ENCODE peak calls at places on chromosomes 7 and 10, in four cellular contexts. Y, U, V and R are unnamed samples.
A peak's percentile ranks its signal among the peaks of the same experiment; 100 is the strongest.

GRCh38 chr10:62050941-62051433 is 149.5 kb downstream of the ARID5B start:
- DNase-seq in Y (peak; percentile 39), U (no peak), V (peak; percentile 77), R (peak; percentile 67)

GRCh38 chr10:775245-776075 is 86.0 kb upstream of the DIP2C start:
- DNase-seq in Y (no peak), U (no peak), V (no peak), R (no peak)

GRCh38 chr10:132641966-132642731 is 104.6 kb downstream of the INPP5A start:
- DNase-seq in Y (no peak), U (no peak), V (no peak), R (no peak)

GRCh38 chr7:139915864-139916716 is 87.0 kb downstream of the TBXAS1 start:
- DNase-seq in Y (no peak), U (no peak), V (no peak), R (peak; percentile 47)

GRCh38 chr10:60424971-60425370 is 35.3 kb upstream of the ANK3 start:
- DNase-seq in Y (no peak), U (no peak), V (no peak), R (no peak)

GRCh38 chr7:128341733-128342132 is 2.0 kb downstream of the RBM28 start:
- DNase-seq in Y (no peak), U (no peak), V (no peak), R (no peak)

GRCh38 chr7:14762552-14762951 is 140.0 kb downstream of the DGKB start:
- DNase-seq in Y (no peak), U (no peak), V (no peak), R (no peak)

GRCh38 chr10:15112657-15113056 is 15.5 kb downstream of the RPP38 start:
- DNase-seq in Y (no peak), U (no peak), V (no peak), R (no peak)

GRCh38 chr7:70446448-70447143 is 685.3 kb upstream of the GALNT17 start:
- DNase-seq in Y (no peak), U (no peak), V (no peak), R (no peak)

GRCh38 chr7:20744913-20745587 is 41.6 kb downstream of the SP8 start:
- DNase-seq in Y (no peak), U (peak; percentile 30), V (no peak), R (peak; percentile 30)

GRCh38 chr10:15124908-15125307 is 27.8 kb downstream of the RPP38 start:
- DNase-seq in Y (no peak), U (no peak), V (no peak), R (no peak)

GRCh38 chr7:99694201-99694911 is 14.6 kb upstream of the CYP3A5 start:
- DNase-seq in Y (no peak), U (no peak), V (no peak), R (peak; percentile 62)

GRCh38 chr10:47447740-47448139 is 36.2 kb downstream of the ANXA8 start:
- DNase-seq in Y (no peak), U (no peak), V (no peak), R (no peak)

GRCh38 chr10:12605580-12606405 is 256.4 kb downstream of the CAMK1D start:
- DNase-seq in Y (peak; percentile 42), U (peak; percentile 53), V (peak; percentile 64), R (peak; percentile 64)

GRCh38 chr10:101053516-101053915 is 8.3 kb upstream of the KAZALD1 start:
- DNase-seq in Y (no peak), U (no peak), V (no peak), R (no peak)

GRCh38 chr10:93408788-93409187 is 73.3 kb downstream of the MYOF start:
- DNase-seq in Y (no peak), U (peak; percentile 32), V (no peak), R (peak; percentile 41)

GRCh38 chr10:12391191-12391590 is 41.8 kb downstream of the CAMK1D start:
- DNase-seq in Y (no peak), U (no peak), V (no peak), R (no peak)

GRCh38 chr7:123242467-123243097 is 42.8 kb upstream of the SLC13A1 start:
- DNase-seq in Y (no peak), U (no peak), V (no peak), R (peak; percentile 64)

GRCh38 chr7:132049462-132050304 is 493.3 kb upstream of the PODXL start:
- DNase-seq in Y (no peak), U (peak; percentile 52), V (no peak), R (peak; percentile 44)

GRCh38 chr10:78563224-78563764 is 505.5 kb upstream of the ZMIZ1 start:
- DNase-seq in Y (no peak), U (no peak), V (no peak), R (peak; percentile 37)

GRCh38 chr7:17646181-17646956 is 293.9 kb downstream of the SNX13 start:
- DNase-seq in Y (no peak), U (no peak), V (no peak), R (peak; percentile 37)

GRCh38 chr10:46232666-46233065 is 54.1 kb upstream of the ANTXRL start:
- DNase-seq in Y (no peak), U (no peak), V (peak; percentile 10), R (no peak)

GRCh38 chr10:75403144-75404022 is 1.8 kb upstream of the ZNF503 start:
- DNase-seq in Y (no peak), U (peak; percentile 28), V (no peak), R (peak; percentile 77)

GRCh38 chr7:104231054-104232046 is 23.5 kb upstream of the ORC5 start:
- DNase-seq in Y (peak; percentile 46), U (peak; percentile 60), V (peak; percentile 25), R (peak; percentile 75)

GRCh38 chr10:132584081-132584480 is 46.5 kb downstream of the INPP5A start:
- DNase-seq in Y (no peak), U (no peak), V (no peak), R (no peak)

GRCh38 chr7:1229956-1230355 is 2.7 kb upstream of the UNCX start:
- DNase-seq in Y (no peak), U (no peak), V (no peak), R (no peak)

GRCh38 chr10:95437669-95438068 is 123.5 kb downstream of the SORBS1 start:
- DNase-seq in Y (no peak), U (no peak), V (no peak), R (no peak)

GRCh38 chr10:132447446-132448247 is 50.6 kb downstream of the PWWP2B start:
- DNase-seq in Y (peak; percentile 69), U (no peak), V (peak; percentile 90), R (peak; percentile 80)

GRCh38 chr7:94375713-94376112 is 19.0 kb upstream of the COL1A2 start:
- DNase-seq in Y (no peak), U (no peak), V (no peak), R (peak; percentile 75)

GRCh38 chr7:27210441-27211083 is 10.7 kb upstream of the HOXA13 start:
- DNase-seq in Y (peak; percentile 57), U (peak; percentile 96), V (no peak), R (peak; percentile 82)

GRCh38 chr7:49530481-49530880 is 243.0 kb upstream of the VWC2 start:
- DNase-seq in Y (no peak), U (no peak), V (no peak), R (no peak)

GRCh38 chr10:127415901-127416630 is 133.0 kb upstream of the NPS start:
- DNase-seq in Y (no peak), U (no peak), V (no peak), R (no peak)